ENCODE peak calls at places on chromosome 3, in five cellular contexts. P is astrocyte of the spinal cord, Q is brain microvascular endothelial cell, H is thoracic aorta, X is astrocyte. Y is an unnamed sample.

GRCh38 chr3:16849240-16849639 is 35.5 kb upstream of the PLCL2 start:
- DNase-seq in P (peak), H (peak), Q (peak), X (peak), Y (no peak)

GRCh38 chr3:46674031-46674592 is 19.4 kb downstream of the ALS2CL start:
- DNase-seq in Q (no peak), X (no peak), H (no peak), P (no peak), Y (no peak)

GRCh38 chr3:187293977-187294376 is 2.4 kb upstream of the MASP1 start:
- DNase-seq in P (no peak), H (no peak), X (no peak), Q (no peak), Y (no peak)

GRCh38 chr3:123590685-123591450 is 6.0 kb upstream of the HACD2 start:
- DNase-seq in P (no peak), X (no peak), H (no peak), Q (no peak), Y (no peak)

GRCh38 chr3:72306800-72307341 is 521.9 kb upstream of the PROK2 start:
- DNase-seq in P (peak), X (no peak), H (no peak), Q (no peak), Y (no peak)

GRCh38 chr3:141452045-141452444 is 34.8 kb upstream of the RASA2 start:
- DNase-seq in X (peak), P (peak), Q (peak), H (no peak), Y (no peak)

GRCh38 chr3:70526966-70527515 is 214.6 kb upstream of the MDFIC2 start:
- DNase-seq in X (peak), H (no peak), P (no peak), Q (no peak), Y (no peak)

GRCh38 chr3:72295276-72295973 is 510.5 kb upstream of the PROK2 start:
- DNase-seq in X (no peak), H (no peak), Q (no peak), P (no peak), Y (no peak)

GRCh38 chr3:58237940-58238681 is 519 bp downstream of the ABHD6 start:
- DNase-seq in H (no peak), Q (no peak), X (no peak), P (no peak), Y (no peak)

GRCh38 chr3:58074997-58075396 is 66.8 kb downstream of the FLNB start:
- DNase-seq in X (no peak), P (no peak), H (no peak), Q (no peak), Y (no peak)

GRCh38 chr3:86774082-86774691 is 216.8 kb downstream of the VGLL3 start:
- DNase-seq in X (peak), Q (no peak), H (no peak), P (peak), Y (no peak)

GRCh38 chr3:14278799-14279705 is 100.4 kb downstream of the LSM3 start:
- DNase-seq in P (no peak), H (no peak), X (no peak), Q (no peak), Y (no peak)

GRCh38 chr3:72661115-72661457 is 187.2 kb downstream of the SHQ1 start:
- DNase-seq in Q (no peak), X (peak), P (peak), H (peak), Y (peak)

GRCh38 chr3:107284570-107284969 is 92.7 kb upstream of the CCDC54 start:
- DNase-seq in X (peak), Q (no peak), P (peak), H (no peak), Y (no peak)

GRCh38 chr3:4850211-4850927 is 128.9 kb upstream of the BHLHE40 start:
- DNase-seq in X (peak), H (no peak), P (no peak), Q (no peak), Y (no peak)

GRCh38 chr3:9942934-9943690 is 9.1 kb downstream of the PRRT3 start:
- DNase-seq in H (no peak), P (no peak), Q (no peak), X (no peak), Y (no peak)

GRCh38 chr3:71859128-71859519 is 74.2 kb upstream of the PROK2 start:
- DNase-seq in H (no peak), Q (no peak), X (no peak), P (no peak), Y (no peak)

GRCh38 chr3:69740103-69741021 is 1.1 kb downstream of the MITF start:
- DNase-seq in H (no peak), Q (no peak), X (no peak), P (no peak), Y (no peak)

GRCh38 chr3:188362405-188362831 is 208.5 kb downstream of the LPP start:
- DNase-seq in H (no peak), X (peak), P (peak), Q (peak), Y (no peak)

GRCh38 chr3:181567446-181568075 is 144.2 kb upstream of the SOX2 start:
- DNase-seq in P (peak), H (no peak), X (peak), Q (no peak), Y (no peak)

GRCh38 chr3:159146856-159147255 is 345.0 kb downstream of the MFSD1 start:
- DNase-seq in P (no peak), X (no peak), Q (no peak), H (no peak), Y (no peak)

GRCh38 chr3:123036352-123037014 is 8.9 kb upstream of the SEMA5B start:
- DNase-seq in P (no peak), Q (peak), H (no peak), X (no peak), Y (no peak)

GRCh38 chr3:197001972-197002700 is 27.5 kb downstream of the MELTF start:
- DNase-seq in H (no peak), Q (no peak), P (peak), X (no peak), Y (no peak)

GRCh38 chr3:163045945-163046344 is 1549.3 kb downstream of the OTOL1 start:
- DNase-seq in P (no peak), H (no peak), Q (no peak), X (no peak), Y (no peak)

GRCh38 chr3:15903164-15903563 is 105.4 kb upstream of the ANKRD28 start:
- DNase-seq in P (peak), X (no peak), H (peak), Q (no peak), Y (no peak)

GRCh38 chr3:179194931-179195330 is 46.8 kb downstream of the PIK3CA start:
- DNase-seq in X (no peak), P (no peak), Q (no peak), H (no peak), Y (no peak)

GRCh38 chr3:98726084-98726483 is 37.1 kb upstream of the ST3GAL6 start:
- DNase-seq in Q (peak), H (no peak), X (peak), P (peak), Y (no peak)

GRCh38 chr3:196111939-196112386 is 30.1 kb upstream of the TFRC start:
- DNase-seq in Q (no peak), X (no peak), H (no peak), P (no peak), Y (no peak)

GRCh38 chr3:124780767-124781485 is 50.7 kb downstream of the UMPS start:
- DNase-seq in X (peak), Q (peak), H (peak), P (peak), Y (peak)

GRCh38 chr3:11536936-11537612 is 106.6 kb downstream of the VGLL4 start:
- DNase-seq in H (no peak), Q (no peak), P (no peak), X (no peak), Y (no peak)

GRCh38 chr3:11538581-11538980 is 105.1 kb downstream of the VGLL4 start:
- DNase-seq in X (no peak), P (no peak), H (no peak), Q (no peak), Y (no peak)

GRCh38 chr3:11539218-11539617 is 104.5 kb downstream of the VGLL4 start:
- DNase-seq in X (no peak), P (no peak), H (no peak), Q (no peak), Y (no peak)

GRCh38 chr3:11541321-11542303 is 102.1 kb downstream of the VGLL4 start:
- DNase-seq in X (no peak), H (no peak), P (no peak), Q (no peak), Y (no peak)

DNA sequence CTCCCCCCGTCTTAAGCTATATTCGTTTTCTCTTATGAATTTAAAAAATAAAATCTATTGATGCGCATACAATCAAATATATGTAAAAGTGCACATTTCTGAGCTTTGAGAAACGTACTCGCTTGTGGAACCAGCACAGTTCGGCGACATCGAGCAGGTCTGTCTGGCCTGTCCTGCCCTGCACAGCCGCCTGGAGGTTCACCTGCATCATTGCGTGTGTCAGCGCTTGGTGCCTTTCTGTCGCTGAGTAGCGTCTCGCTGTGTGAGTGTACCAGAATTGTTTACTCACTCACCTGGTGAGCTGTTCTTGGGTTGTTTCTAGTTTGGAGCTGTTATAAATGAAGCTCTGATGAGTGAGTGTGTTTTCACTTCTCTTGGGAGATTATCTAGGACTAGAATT is 104.0 kb downstream of the VGLL4 start:
- DNase-seq in P (no peak), Q (no peak), X (no peak), H (no peak), Y (no peak)
- TF ChIP-seq CTCF in P (no peak), Q (no peak), X (no peak), H (no peak), Y (no peak)

DNA sequence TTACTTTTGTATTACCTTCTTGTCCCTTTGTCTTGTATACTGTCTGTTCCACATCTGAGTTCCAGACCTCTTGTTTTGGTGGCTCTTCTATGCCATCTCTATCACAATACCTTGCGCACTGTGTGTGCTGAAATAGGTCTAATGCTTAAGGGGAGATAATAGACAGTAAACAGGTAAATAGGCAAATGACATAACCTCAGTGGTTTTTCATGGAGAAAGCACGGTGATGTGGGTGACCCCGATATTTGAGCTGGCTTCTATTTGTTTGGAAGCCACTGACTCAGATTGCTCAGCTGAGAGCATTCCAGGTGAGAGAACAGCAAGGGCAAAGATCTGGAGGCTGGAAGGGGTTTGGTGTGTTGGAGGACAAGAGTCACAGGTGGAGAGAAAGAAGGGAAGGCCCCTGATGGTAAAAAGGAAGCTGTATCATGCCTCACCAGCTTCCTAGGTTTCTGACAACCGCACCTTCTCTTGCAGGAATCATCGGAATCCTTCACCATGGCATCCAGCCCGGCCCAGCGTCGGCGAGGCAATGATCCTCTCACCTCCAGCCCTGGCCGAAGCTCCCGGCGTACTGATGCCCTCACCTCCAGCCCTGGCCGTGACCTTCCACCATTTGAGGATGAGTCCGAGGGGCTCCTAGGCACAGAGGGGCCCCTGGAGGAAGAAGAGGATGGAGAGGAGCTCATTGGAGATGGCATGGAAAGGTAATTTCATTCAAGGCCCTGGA is 795 bp downstream of the MCM2 start:
- DNase-seq in P (no peak), H (no peak), Q (no peak), X (no peak), Y (no peak)
- H3K4me3 ChIP-seq in P (peak), H (peak), Q (peak), X (peak), Y (peak)

GRCh38 chr3:42002790-42003189 is 40.9 kb upstream of the ULK4 start:
- DNase-seq in P (no peak), H (no peak), X (no peak), Q (no peak), Y (no peak)

GRCh38 chr3:42001777-42002176 is 39.9 kb upstream of the ULK4 start:
- DNase-seq in X (no peak), P (no peak), H (no peak), Q (no peak), Y (no peak)

DNA sequence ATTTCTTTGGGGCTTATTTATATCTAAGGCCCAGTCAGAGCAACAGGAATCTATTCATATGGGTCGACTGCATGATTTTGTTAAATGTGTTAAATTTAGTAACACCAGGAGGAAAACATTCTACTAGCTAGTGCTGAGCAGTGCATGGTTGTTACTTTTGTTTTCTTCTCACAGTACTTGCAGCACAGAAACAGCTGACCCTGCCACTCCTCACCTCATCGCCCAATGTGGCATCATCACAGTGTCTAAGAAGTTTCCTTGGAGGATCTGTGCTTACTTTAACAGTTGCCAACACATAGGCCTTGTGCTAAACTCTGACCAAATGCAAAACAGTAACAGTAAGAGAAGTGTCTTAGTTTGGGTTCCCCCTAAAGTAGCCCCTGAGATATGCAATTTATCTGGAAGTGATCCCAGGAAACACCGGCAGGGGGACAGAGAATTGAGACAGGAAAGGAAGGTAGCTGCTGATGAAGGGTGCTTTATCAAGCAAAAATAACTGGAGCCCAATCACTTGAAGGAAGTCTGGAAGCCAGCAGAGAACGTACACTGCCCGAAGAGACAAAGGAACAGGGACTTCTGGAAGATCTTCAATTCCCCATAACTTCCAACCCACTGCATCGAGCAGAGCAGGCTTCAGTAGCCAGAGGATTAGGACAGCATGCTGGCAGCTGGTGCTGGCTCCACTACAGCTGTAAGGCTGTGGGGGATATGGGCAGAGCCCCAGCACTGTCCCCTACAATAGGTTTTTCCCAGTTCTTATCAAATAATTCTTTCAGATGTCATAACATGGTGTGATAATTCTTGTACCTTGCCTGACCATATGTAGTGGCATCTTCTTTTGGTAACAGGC is 36.0 kb upstream of the ULK4 start:
- DNase-seq in Q (no peak), P (no peak), X (no peak), H (no peak), Y (no peak)
- TF ChIP-seq CTCF in Q (peak), P (peak), X (peak), H (peak), Y (peak)

DNA sequence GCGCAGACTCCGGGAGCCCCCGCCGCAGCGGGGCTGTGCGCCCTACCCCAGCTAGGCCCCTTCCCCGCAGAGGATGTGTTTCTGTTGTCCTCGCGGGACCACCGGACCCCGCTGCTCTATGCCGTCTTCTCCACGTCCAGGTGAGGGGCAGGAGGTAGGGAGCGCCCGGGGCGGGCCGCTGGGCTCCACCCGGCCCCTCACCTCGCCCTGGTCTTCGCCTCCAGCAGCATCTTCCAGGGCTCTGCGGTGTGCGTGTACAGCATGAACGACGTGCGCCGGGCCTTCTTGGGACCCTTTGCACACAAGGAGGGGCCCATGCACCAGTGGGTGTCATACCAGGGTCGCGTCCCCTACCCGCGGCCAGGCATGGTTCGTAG is 4.7 kb downstream of the SEMA3B start:
- DNase-seq in Q (no peak), P (no peak), X (no peak), H (no peak), Y (no peak)
- H3K4me3 ChIP-seq in Q (no peak), P (no peak), X (no peak), H (no peak), Y (no peak)

GRCh38 chr3:191695131-191695814 is 234.3 kb downstream of the PYDC2 start:
- DNase-seq in H (no peak), X (no peak), P (no peak), Q (no peak), Y (no peak)

GRCh38 chr3:191695815-191696153 is 234.8 kb downstream of the PYDC2 start:
- DNase-seq in P (no peak), X (no peak), H (no peak), Q (no peak), Y (no peak)

GRCh38 chr3:191702121-191702520 is 241.2 kb downstream of the PYDC2 start:
- DNase-seq in X (no peak), Q (no peak), P (no peak), H (no peak), Y (no peak)

GRCh38 chr3:191699546-191699945 is 238.6 kb downstream of the PYDC2 start:
- DNase-seq in Q (no peak), H (no peak), X (no peak), P (no peak), Y (no peak)

GRCh38 chr3:191696356-191696755 is 235.4 kb downstream of the PYDC2 start:
- DNase-seq in Q (no peak), X (no peak), H (no peak), P (no peak), Y (no peak)
- TF ChIP-seq CTCF in Q (no peak), X (no peak), H (no peak), P (no peak), Y (no peak)

GRCh38 chr3:64215559-64215958 is 9.7 kb downstream of the PRICKLE2 start:
- DNase-seq in H (no peak), X (no peak), Q (no peak), P (no peak), Y (no peak)

GRCh38 chr3:64216706-64217105 is 8.6 kb downstream of the PRICKLE2 start:
- DNase-seq in P (peak), H (no peak), X (peak), Q (no peak), Y (no peak)

GRCh38 chr3:64214697-64215018 is 10.6 kb downstream of the PRICKLE2 start:
- DNase-seq in Q (no peak), P (no peak), X (peak), H (no peak), Y (no peak)

GRCh38 chr3:64214002-64214696 is 11.1 kb downstream of the PRICKLE2 start:
- DNase-seq in H (no peak), Q (peak), P (peak), X (peak), Y (peak)

GRCh38 chr3:64215084-64215483 is 10.2 kb downstream of the PRICKLE2 start:
- DNase-seq in P (no peak), H (no peak), Q (no peak), X (no peak), Y (no peak)
- H3K4me3 ChIP-seq in P (no peak), H (peak), Q (no peak), X (no peak), Y (no peak)

DNA sequence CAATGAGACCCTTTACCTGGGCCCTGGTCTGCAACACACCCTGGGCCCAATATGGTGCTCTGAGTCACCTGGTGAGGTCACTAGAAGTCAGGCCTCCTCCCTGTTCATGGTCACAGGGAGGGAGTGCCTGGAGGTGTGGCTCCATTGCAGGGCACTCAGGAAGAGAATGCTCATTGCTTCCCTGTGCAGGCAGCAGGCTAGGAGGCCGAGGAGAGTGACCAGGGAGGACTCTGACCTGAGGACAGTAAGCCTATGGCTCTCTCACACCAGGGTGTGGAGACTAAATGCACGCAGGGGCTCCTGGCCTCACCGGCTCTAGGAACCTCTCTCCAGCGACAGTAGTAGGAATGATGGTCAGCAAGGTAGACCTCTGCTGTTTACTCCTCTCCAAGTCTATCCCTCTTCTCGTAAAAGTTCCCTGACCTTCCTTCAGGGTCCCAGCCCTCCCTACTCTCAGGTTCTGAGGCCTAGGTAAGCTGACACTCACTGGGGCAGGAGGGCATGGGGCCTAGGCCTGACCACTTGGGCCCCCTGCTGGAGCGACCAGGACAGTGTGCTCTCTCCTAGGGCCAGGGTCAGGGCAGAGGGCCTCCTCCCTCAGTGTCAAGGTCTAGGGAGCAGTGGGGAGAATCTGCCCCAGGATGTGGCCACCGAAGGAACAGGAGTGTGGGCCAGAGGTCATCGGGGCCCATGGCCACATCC is 9.6 kb upstream of the SLCO2A1 start:
- DNase-seq in Q (no peak), X (no peak), P (no peak), H (no peak), Y (no peak)
- TF ChIP-seq CTCF in Q (peak), X (no peak), P (peak), H (no peak), Y (peak)

Y was measured in retinal pigment epithelial cell.